ENCODE peak calls at places on chromosomes 6 and 20, in six cellular contexts. B is HepG2, L is K562, X is GM12878, D is H1, Q is NT2/D1. W is an unnamed sample. For H3K9me3, the result is how much of the 10 kb centered on the place peaks cover.

GRCh38 chr6:45289751-45290514 is 38.2 kb upstream of the RUNX2 start:
- DNase-seq in L (no peak), D (no peak), X (no peak), B (no peak), Q (no peak), W (no peak)

GRCh38 chr6:142947702-142948480 is 2.9 kb upstream of the HIVEP2 start:
- DNase-seq in X (no peak), Q (no peak), L (no peak), B (no peak), D (no peak), W (no peak)

GRCh38 chr20:62897666-62898065 is 28.6 kb downstream of the DIDO1 start:
- DNase-seq in D (no peak), B (no peak), L (no peak), Q (no peak), X (no peak), W (no peak)

GRCh38 chr20:54123587-54124180 is 50.1 kb downstream of the CYP24A1 start:
- DNase-seq in D (peak), L (no peak), X (no peak), B (peak), Q (peak), W (peak)

GRCh38 chr6:39881851-39882566 is 52.3 kb downstream of the MOCS1 start:
- DNase-seq in L (no peak), X (no peak), Q (no peak), B (no peak), D (no peak), W (no peak)

GRCh38 chr6:159052720-159053119 is 7.9 kb upstream of the TAGAP start:
- DNase-seq in X (no peak), Q (no peak), D (no peak), L (no peak), B (no peak), W (no peak)

GRCh38 chr20:63100401-63100925 is 93.7 kb upstream of the BHLHE23 start:
- DNase-seq in L (no peak), Q (no peak), D (no peak), B (no peak), X (no peak), W (no peak)

GRCh38 chr6:26240157-26240980 is 124.6 kb upstream of the BTN3A2 start:
- DNase-seq in X (peak), L (no peak), B (no peak), D (no peak), Q (no peak), W (no peak)

DNA sequence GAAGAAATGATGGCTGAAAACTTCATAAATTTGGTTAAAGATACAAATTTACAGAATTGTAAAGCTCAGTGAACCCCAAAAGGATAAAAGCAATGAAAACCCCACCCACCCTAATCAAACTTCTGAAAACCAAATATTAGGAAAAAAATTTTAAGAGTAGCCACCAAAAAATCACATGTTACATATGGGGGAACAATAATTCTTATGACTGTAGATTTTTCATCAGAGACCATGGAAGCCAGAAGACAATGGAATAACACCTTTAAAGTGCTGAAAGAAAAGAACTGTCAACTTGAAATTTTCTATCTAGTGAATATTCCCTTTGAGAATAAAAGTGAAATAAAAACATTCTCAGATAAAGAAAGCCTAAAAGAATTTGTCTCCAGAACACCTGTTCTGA is 24.4 kb downstream of the PROCR start:
- DNase-seq in L (no peak), B (no peak), Q (no peak), X (no peak), D (no peak), W (no peak)
- H3K9me3 ChIP-seq in L (under half), B (under half), Q (under half), X (under half), D (under half), W (under half)

GRCh38 chr20:34324541-34324940 is 21.4 kb upstream of the AHCY start:
- DNase-seq in X (no peak), L (no peak), B (no peak), D (no peak), Q (no peak), W (no peak)

GRCh38 chr20:34318609-34319443 is 15.7 kb upstream of the AHCY start:
- DNase-seq in L (no peak), X (no peak), B (peak), Q (no peak), D (no peak), W (no peak)

GRCh38 chr20:34320861-34321260 is 17.7 kb upstream of the AHCY start:
- DNase-seq in Q (no peak), B (no peak), X (no peak), L (no peak), D (no peak), W (no peak)

GRCh38 chr20:34322267-34323105 is 19.3 kb upstream of the AHCY start:
- DNase-seq in L (peak), X (no peak), B (no peak), Q (no peak), D (no peak), W (no peak)
- TF ChIP-seq ZNF274 in L (no peak), X (no peak), B (no peak), Q (no peak), D (no peak), W (no peak)

DNA sequence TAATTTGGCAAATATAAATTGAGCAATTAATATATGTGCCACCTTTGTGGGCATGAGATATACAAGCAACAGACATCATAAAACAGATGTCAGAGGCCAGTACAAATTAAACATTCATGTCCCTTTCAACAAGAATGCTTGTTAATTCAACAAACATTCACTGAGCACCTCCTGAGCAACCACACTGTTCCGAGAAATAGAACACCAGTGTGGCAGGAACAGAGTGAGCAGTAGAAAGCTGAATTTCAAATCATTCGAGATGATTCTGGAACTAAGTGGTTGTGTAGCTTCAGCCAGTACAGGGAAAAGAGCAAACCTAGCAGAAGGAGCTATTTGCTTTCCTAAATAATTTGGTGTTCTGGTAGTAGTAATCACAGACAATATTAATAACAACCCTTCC is 227.7 kb downstream of the CBLN4 start:
- DNase-seq in B (no peak), X (no peak), Q (no peak), L (no peak), D (no peak), W (no peak)
- H3K9me3 ChIP-seq in B (half or more), X (under half), Q (under half), L (under half), D (under half), W (under half)

GRCh38 chr20:11724112-11724511 is 193.6 kb upstream of the BTBD3 start:
- DNase-seq in X (no peak), L (no peak), Q (no peak), B (no peak), D (no peak), W (no peak)

GRCh38 chr20:11721411-11721810 is 196.3 kb upstream of the BTBD3 start:
- DNase-seq in B (no peak), Q (no peak), D (no peak), L (no peak), X (no peak), W (no peak)

GRCh38 chr20:11728937-11729336 is 188.8 kb upstream of the BTBD3 start:
- DNase-seq in B (no peak), X (no peak), L (no peak), Q (no peak), D (no peak), W (no peak)

DNA sequence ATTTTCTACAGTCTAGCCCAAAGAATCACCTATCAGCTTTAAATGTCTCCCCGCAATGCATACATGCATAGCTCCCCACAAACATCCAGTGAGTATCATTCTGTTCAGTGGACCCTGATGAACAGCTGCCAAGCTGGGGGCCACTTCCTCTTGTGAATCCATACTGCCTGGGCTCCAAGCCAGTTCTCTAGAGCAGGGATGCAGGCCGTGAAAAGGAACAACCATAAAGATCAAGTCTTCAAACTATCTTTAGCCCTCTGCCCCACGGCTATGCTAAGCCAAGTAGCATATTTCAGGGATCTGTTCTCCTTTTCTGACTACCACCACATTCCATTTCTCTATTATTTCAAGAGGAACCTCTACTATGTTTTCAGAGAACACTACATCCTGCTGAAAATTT is 191.7 kb upstream of the BTBD3 start:
- DNase-seq in L (no peak), D (no peak), X (no peak), Q (no peak), B (no peak), W (no peak)
- TF ChIP-seq ZNF274 in L (no peak), D (no peak), X (no peak), Q (no peak), B (no peak), W (no peak)

DNA sequence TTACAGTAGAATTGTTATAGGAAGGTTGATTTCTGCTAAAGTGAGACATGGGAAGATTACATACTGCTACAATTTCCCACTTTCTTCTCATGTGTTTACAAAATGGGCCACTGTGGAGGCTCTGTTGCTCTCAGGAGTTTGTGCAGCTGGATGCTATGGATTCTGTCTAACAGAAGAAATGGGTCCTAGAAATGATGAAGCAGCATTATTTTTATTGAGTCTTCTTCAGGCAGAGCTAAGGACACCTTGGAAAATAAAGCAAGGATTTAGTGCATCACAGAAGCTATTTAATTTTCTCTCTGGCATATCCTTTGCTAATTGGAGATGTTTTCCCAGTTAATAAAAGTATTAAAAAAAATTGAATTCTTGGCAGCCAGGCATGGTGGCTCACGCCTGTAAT is 29.2 kb downstream of the CCDC170 start:
- DNase-seq in D (no peak), X (no peak), Q (no peak), B (no peak), L (no peak), W (no peak)
- H3K9me3 ChIP-seq in D (under half), X (under half), Q (under half), B (under half), L (under half), W (under half)

DNA sequence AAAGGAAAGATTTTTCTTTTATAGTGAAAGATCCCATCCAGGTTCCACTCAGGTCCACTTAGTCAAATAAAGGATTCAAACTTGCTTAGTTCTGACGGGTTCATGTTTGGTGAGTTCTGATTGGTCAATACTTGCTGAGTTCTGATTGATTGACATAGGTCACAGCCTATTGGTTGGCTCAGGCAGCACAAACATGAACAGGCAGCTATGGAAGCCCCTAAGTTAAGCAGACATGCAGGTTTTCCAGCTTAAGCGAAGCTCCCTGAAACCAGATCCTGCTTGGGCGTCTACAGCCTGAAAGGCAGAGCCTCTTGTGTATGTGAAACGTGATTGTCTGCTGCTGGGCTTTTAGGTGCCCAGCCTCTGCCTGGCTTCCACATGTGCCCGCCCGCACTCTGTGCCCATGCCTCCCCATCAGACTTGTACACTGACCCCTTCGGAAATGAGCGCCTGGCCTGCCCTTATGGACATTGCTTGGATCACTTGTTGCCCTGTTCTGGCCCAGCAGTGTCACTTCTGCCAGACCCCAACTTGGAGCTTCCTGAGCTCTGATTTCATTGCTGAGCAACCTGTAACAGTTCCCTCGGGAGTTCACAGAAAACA is 45.4 kb upstream of the ECI2 start:
- DNase-seq in B (peak), X (no peak), L (peak), D (no peak), Q (no peak), W (peak)
- TF ChIP-seq ZNF274 in B (no peak), X (no peak), L (no peak), D (no peak), Q (no peak), W (no peak)

GRCh38 chr6:62652692-62653328 is 366.8 kb upstream of the KHDRBS2 start:
- DNase-seq in Q (peak), L (no peak), D (no peak), X (no peak), B (no peak), W (peak)
- H3K9me3 ChIP-seq in Q (under half), L (under half), D (under half), X (under half), B (half or more), W (under half)

GRCh38 chr20:39825950-39826349 is 863.1 kb downstream of the MAFB start:
- DNase-seq in D (no peak), L (no peak), Q (no peak), X (peak), B (no peak), W (no peak)

GRCh38 chr20:39823239-39823638 is 861.1 kb downstream of the DHX35 start:
- DNase-seq in D (no peak), L (no peak), B (no peak), X (no peak), Q (no peak), W (no peak)

GRCh38 chr20:39825524-39825923 is 863.4 kb downstream of the DHX35 start:
- DNase-seq in D (no peak), B (no peak), Q (no peak), X (no peak), L (no peak), W (no peak)

GRCh38 chr20:39822667-39823066 is 860.5 kb downstream of the DHX35 start:
- DNase-seq in Q (no peak), X (no peak), B (no peak), D (no peak), L (no peak), W (no peak)
- TF ChIP-seq ZNF274 in Q (no peak), X (no peak), B (no peak), D (no peak), L (no peak), W (no peak)

GRCh38 chr20:31236953-31237352 is 20.5 kb upstream of the DEFB115 start:
- DNase-seq in D (no peak), B (no peak), Q (no peak), L (no peak), X (no peak), W (no peak)

GRCh38 chr20:31239139-31239538 is 18.3 kb upstream of the DEFB115 start:
- DNase-seq in B (no peak), Q (no peak), D (no peak), L (no peak), X (no peak), W (no peak)

GRCh38 chr20:31237763-31238162 is 19.7 kb upstream of the DEFB115 start:
- DNase-seq in B (no peak), L (no peak), Q (no peak), D (no peak), X (no peak), W (no peak)
- H3K9me3 ChIP-seq in B (half or more), L (under half), Q (half or more), D (under half), X (under half), W (half or more)

GRCh38 chr6:47098570-47098993 is 56.5 kb upstream of the ADGRF1 start:
- DNase-seq in Q (no peak), X (no peak), B (no peak), L (no peak), D (no peak), W (no peak)
- TF ChIP-seq ZNF274 in Q (no peak), X (no peak), B (no peak), L (no peak), D (no peak), W (no peak)